ENCODE peak calls at places on chromosomes 12 and 14, in four cellular contexts. M, Q, I and P are unnamed samples.

GRCh38 chr12:126663304-126664094 is 1598.3 kb downstream of the AACS start:
- DNase-seq in M (no peak), I (peak; percentile 1), Q (peak; percentile 33), P (no peak)

GRCh38 chr12:113850309-113851056 is 115.6 kb downstream of the RBM19 start:
- DNase-seq in I (no peak), M (no peak), Q (no peak), P (no peak)

GRCh38 chr14:72560331-72560730 is 333.6 kb downstream of the DPF3 start:
- DNase-seq in I (no peak), Q (no peak), M (no peak), P (no peak)

GRCh38 chr12:95796982-95797289 is 6.4 kb upstream of the NTN4 start:
- DNase-seq in I (no peak), M (no peak), Q (no peak), P (no peak)

GRCh38 chr12:24902521-24903304 is 46.2 kb downstream of the BCAT1 start:
- DNase-seq in I (no peak), Q (no peak), M (peak; percentile 54), P (no peak)

GRCh38 chr14:58864751-58865519 is 227.2 kb downstream of the DACT1 start:
- DNase-seq in Q (no peak), M (no peak), I (no peak), P (no peak)

GRCh38 chr12:55068416-55069010 is 48.7 kb downstream of the NEUROD4 start:
- DNase-seq in M (peak; percentile 47), Q (peak; percentile 69), I (peak; percentile 30), P (no peak)

GRCh38 chr12:28051516-28052456 is 79.3 kb upstream of the PTHLH start:
- DNase-seq in Q (no peak), I (no peak), M (no peak), P (no peak)

GRCh38 chr12:105330938-105331804 is 680 bp downstream of the C12orf75 start:
- DNase-seq in I (no peak), Q (peak; percentile 19), M (peak; percentile 25), P (no peak)

GRCh38 chr14:96047101-96047500 is 7.9 kb downstream of the C14orf132 start:
- DNase-seq in M (no peak), Q (no peak), I (no peak), P (no peak)

GRCh38 chr14:97178781-97179180 is 381.6 kb downstream of the VRK1 start:
- DNase-seq in I (no peak), M (no peak), Q (no peak), P (no peak)

GRCh38 chr12:59075141-59075540 is 154.8 kb upstream of the LRIG3 start:
- DNase-seq in M (no peak), I (no peak), Q (no peak), P (no peak)

GRCh38 chr12:116594325-116595038 is 35.3 kb downstream of the MAP1LC3B2 start:
- DNase-seq in Q (no peak), M (no peak), I (no peak), P (no peak)

GRCh38 chr14:68564826-68565760 is 227.8 kb downstream of the ZFP36L1 start:
- DNase-seq in I (peak; percentile 68), M (no peak), Q (peak; percentile 38), P (no peak)

GRCh38 chr12:80196419-80196818 is 97.1 kb downstream of the OTOGL start:
- DNase-seq in Q (no peak), I (no peak), M (no peak), P (no peak)

GRCh38 chr12:74871817-74872216 is 334.2 kb downstream of the ATXN7L3B start:
- DNase-seq in Q (no peak), M (no peak), I (no peak), P (no peak)

GRCh38 chr14:76203086-76204001 is 51.6 kb downstream of the GPATCH2L start:
- DNase-seq in M (no peak), I (no peak), Q (no peak), P (peak; percentile 95)

GRCh38 chr14:28661171-28661772 is 105.3 kb upstream of the FOXG1 start:
- DNase-seq in I (peak; percentile 16), Q (no peak), M (no peak), P (no peak)

GRCh38 chr12:25262696-25263095 is 12.0 kb upstream of the KRAS start:
- DNase-seq in M (no peak), I (no peak), Q (no peak), P (no peak)

GRCh38 chr14:33956640-33957039 is 5.8 kb upstream of the EGLN3 start:
- DNase-seq in I (no peak), Q (no peak), M (no peak), P (peak; percentile 37)

GRCh38 chr12:126708492-126708896 is 1558.5 kb upstream of the TMEM132C start:
- DNase-seq in M (no peak), I (no peak), Q (no peak), P (no peak)

GRCh38 chr12:20477691-20478090 is 109.4 kb downstream of the PDE3A start:
- DNase-seq in I (no peak), Q (no peak), M (no peak), P (no peak)

GRCh38 chr12:106321139-106321850 is 18.8 kb downstream of the TCP11L2 start:
- DNase-seq in Q (no peak), M (no peak), I (no peak), P (no peak)

GRCh38 chr14:89435527-89436273 is 18.7 kb upstream of the FOXN3 start:
- DNase-seq in I (no peak), M (no peak), Q (no peak), P (no peak)

GRCh38 chr12:51888316-51889215 is 663 bp downstream of the ANKRD33 start:
- DNase-seq in I (no peak), Q (no peak), M (no peak), P (no peak)

GRCh38 chr12:115872919-115873357 is 404.6 kb downstream of the MED13L start:
- DNase-seq in Q (no peak), M (peak; percentile 42), I (peak; percentile 16), P (no peak)

GRCh38 chr14:90545966-90546751 is 149.3 kb downstream of the CALM1 start:
- DNase-seq in I (no peak), M (no peak), Q (no peak), P (no peak)

GRCh38 chr14:99548285-99548684 is 55.7 kb downstream of the CCDC85C start:
- DNase-seq in Q (no peak), I (no peak), M (no peak), P (no peak)

GRCh38 chr14:52179151-52179790 is 88.2 kb upstream of the PTGDR start:
- DNase-seq in M (no peak), I (no peak), Q (no peak), P (no peak)

GRCh38 chr14:52175982-52176502 is 91.5 kb upstream of the PTGDR start:
- DNase-seq in M (no peak), I (no peak), Q (no peak), P (peak; percentile 23)
- TF ChIP-seq CREM in M (no peak), I (no peak), Q (no peak), P (no peak)

GRCh38 chr14:74852922-74853530 is 22.9 kb downstream of the PROX2 start:
- DNase-seq in M (no peak), Q (no peak), I (no peak), P (no peak)
- TF ChIP-seq CREM in M (no peak), Q (no peak), I (no peak), P (no peak)

DNA sequence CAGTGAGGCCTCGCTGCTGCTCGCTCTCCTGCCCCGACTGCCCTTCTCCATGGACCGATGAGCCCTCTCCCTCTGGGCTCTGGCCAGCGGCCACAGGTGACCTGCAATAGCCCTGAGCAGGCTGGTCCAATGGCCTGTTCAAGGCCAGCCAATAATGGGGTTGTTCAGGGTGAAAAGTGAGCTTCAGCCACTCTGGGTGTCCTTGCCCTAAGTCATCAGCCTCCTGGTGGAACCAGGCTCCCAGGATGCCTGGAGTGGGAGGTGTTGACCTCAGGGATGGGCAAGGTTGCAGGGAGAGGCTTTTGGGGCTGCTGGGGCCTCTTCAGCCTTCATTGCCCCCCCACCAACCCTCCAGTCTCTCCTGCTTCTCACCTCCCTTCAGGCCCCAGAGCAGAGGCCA is 79.7 kb downstream of the RFLNA start:
- DNase-seq in M (no peak), I (no peak), Q (no peak), P (no peak)
- TF ChIP-seq CREM in M (no peak), I (no peak), Q (no peak), P (no peak)

DNA sequence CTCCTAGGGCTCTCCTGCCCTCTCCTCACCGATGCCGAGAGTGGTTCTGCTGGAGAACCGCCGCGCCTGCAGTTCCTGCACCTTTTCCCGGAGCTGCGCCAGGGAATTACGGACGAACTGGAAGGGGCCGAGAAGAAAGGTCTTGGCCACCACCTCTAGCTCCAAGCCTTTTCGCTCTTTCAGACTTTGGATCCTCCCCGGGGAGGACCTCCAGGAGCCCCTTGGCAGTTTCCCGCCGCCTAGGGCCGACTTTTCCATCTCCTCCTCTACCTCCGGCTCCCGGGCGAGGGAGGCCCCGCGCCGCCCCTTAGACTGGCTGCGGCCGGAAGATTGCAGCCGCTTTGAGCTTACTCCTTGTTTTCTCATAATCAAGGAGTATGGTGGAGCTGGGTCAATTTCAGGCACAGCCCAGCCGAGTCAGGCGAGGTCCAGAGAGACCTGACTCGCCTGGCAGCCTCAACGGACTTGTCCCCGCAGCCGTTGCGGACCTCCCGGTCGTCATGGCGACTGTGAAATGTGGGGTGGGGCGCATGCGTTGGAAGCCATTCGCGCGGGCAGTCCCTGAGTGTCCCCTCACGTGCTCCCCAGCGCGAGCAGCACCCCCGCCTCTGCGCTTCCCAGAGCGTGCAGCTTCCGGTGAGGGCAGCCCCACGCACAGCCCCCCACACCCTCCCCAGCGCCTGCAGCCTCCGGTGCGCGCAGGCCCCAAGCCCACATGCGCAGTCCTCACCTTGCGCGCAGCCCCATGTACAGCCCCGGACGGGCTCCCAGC is at the start of gene DPY19L2:
- DNase-seq in I (peak; percentile 1), M (peak; percentile 73), Q (no peak), P (no peak)
- TF ChIP-seq CREM in I (no peak), M (no peak), Q (no peak), P (no peak)

DNA sequence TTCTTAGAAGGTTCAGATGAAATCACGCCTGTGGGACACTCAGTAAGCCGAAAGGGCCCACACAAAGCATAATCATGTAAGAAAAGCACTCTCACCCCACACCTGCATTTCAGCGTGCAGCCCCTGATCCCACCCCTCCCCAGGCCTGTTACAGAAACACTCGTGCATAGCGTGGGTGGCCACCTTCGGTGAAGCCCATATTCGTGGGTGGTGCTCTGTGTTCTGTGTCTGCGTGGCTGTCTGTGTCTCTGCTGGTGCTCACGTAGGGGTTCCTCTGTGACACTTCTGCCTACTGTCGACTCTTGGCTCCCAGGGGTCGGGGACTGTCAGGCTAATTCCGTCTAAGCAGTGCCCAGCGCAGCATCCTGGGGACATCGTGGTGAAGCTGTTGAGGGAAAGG is 74.0 kb downstream of the B4GALNT3 start:
- DNase-seq in I (no peak), M (no peak), Q (no peak), P (no peak)
- TF ChIP-seq CREM in I (no peak), M (no peak), Q (no peak), P (no peak)

DNA sequence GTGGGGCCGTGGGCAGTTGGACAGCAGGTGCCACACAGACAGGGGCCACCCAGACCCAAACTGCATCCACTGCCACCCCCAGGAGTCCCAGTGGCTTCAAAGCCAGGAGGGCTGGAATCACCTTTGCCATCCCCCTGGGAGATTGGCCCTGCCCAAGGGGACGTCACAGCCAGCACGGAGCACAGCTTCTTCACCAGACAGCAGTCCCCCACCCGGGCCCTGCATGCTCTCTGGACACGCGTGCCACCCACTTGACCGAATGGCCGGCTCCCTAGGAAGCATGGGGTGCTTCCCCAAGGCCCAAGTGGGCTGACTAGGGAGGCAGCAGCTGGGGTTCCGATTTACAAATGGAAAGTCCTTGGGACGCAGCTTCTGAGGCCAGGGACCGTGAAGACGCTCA is 17.3 kb downstream of the DHX37 start:
- DNase-seq in Q (no peak), M (no peak), I (no peak), P (no peak)
- TF ChIP-seq CREM in Q (no peak), M (no peak), I (no peak), P (no peak)